ENCODE peak calls at places on chromosomes 16 and 17, in four cellular contexts. W is ovary; K is EH; E is stimulated activated CD8-positive, alpha-beta memory T cell treated with anti-CD3 and anti-CD28 coated beads, Interleukin-12 subunit alpha, Interleukin-12 subunit beta, amount 100 ng/mL, for 4 hours. G is an unnamed sample.
A peak's percentile ranks its signal among the peaks of the same experiment; 100 is the strongest.

GRCh38 chr16:68382296-68382718 is 66.0 kb downstream of the SMPD3 start:
- DNase-seq in W (no peak), K (no peak), E (no peak), G (no peak)

GRCh38 chr16:20774703-20775362 is 11.0 kb downstream of the ACSM3 start:
- DNase-seq in E (no peak), K (peak; percentile 69), W (peak; percentile 42), G (no peak)

GRCh38 chr17:9350083-9350482 is 225.5 kb downstream of the STX8 start:
- DNase-seq in W (no peak), E (no peak), K (peak; percentile 94), G (no peak)

GRCh38 chr17:79892457-79893236 is 53.4 kb upstream of the CBX4 start:
- DNase-seq in K (no peak), E (no peak), W (no peak), G (no peak)

GRCh38 chr17:77834170-77835115 is 124.1 kb upstream of the TNRC6C start:
- DNase-seq in E (peak; percentile 56), K (peak; percentile 90), W (peak; percentile 40), G (no peak)

GRCh38 chr16:46918905-46919792 is 35.0 kb downstream of the GPT2 start:
- DNase-seq in W (no peak), K (no peak), E (no peak), G (no peak)

GRCh38 chr17:67068999-67069398 is 24.6 kb downstream of the CACNG1 start:
- DNase-seq in E (no peak), K (peak; percentile 2), W (no peak), G (no peak)

GRCh38 chr16:30395155-30395991 is at the start of gene ZNF48:
- DNase-seq in K (peak; percentile 90), E (peak; percentile 50), W (peak; percentile 92), G (no peak)

GRCh38 chr16:4021070-4021779 is 95.0 kb downstream of the ADCY9 start:
- DNase-seq in W (no peak), E (no peak), K (peak; percentile 17), G (no peak)

GRCh38 chr17:79087428-79088143 is 13.0 kb downstream of the ENGASE start:
- DNase-seq in K (peak; percentile 59), W (peak; percentile 85), E (peak; percentile 19), G (peak; percentile 51)

GRCh38 chr17:2796164-2797140 is at the start of gene RAP1GAP2:
- DNase-seq in E (peak; percentile 49), W (no peak), K (no peak), G (peak; percentile 40)

GRCh38 chr16:15644306-15644961 is 1.5 kb upstream of the MARF1 start:
- DNase-seq in K (peak; percentile 71), E (no peak), W (no peak), G (no peak)

GRCh38 chr17:74297941-74298340 is 23.9 kb downstream of the DNAI2 start:
- DNase-seq in K (no peak), W (no peak), E (no peak), G (no peak)

GRCh38 chr16:24689128-24689527 is 40.3 kb upstream of the TNRC6A start:
- DNase-seq in E (no peak), W (no peak), K (peak; percentile 69), G (no peak)

GRCh38 chr17:15659236-15659635 is 24.9 kb downstream of the TRIM16 start:
- DNase-seq in W (no peak), E (no peak), K (no peak), G (no peak)

GRCh38 chr16:11565665-11566064 is 21.1 kb downstream of the LITAF start:
- DNase-seq in E (no peak), W (no peak), K (no peak), G (no peak)